ENCODE peak calls at places on chromosomes 12 and 14, in ten cellular contexts. H is T-helper 17 cell, F is left cardiac atrium, D is SK-N-DZ, S is ureter, M is T-helper 9 cell, R is NCI-H2081, C is astrocyte of the spinal cord, Q is activated T-helper 1 cell treated with Interleukin-2 at 50 U/mL for 16 hours, X is epithelial cell of esophagus. J is an unnamed sample.

GRCh38 chr12:91574391-91574790 is 391.8 kb upstream of the DCN start:
- DNase-seq in H (no peak), F (no peak), D (no peak), S (no peak), M (no peak), R (no peak), C (peak), Q (no peak), X (no peak), J (no peak)

GRCh38 chr14:71411766-71412165 is 504.5 kb downstream of the PCNX1 start:
- DNase-seq in H (no peak), F (no peak), D (no peak), S (no peak), M (no peak), R (no peak), C (no peak), Q (no peak), X (no peak), J (no peak)

GRCh38 chr14:64705406-64706118 is 1.3 kb downstream of the PLEKHG3 start:
- DNase-seq in H (no peak), F (no peak), D (no peak), S (no peak), M (peak), R (peak), C (no peak), Q (no peak), X (no peak), J (no peak)

GRCh38 chr12:110893956-110894355 is 26.4 kb downstream of the MYL2 start:
- DNase-seq in H (no peak), F (no peak), D (no peak), S (no peak), M (no peak), R (no peak), C (no peak), Q (no peak), X (no peak), J (no peak)

GRCh38 chr12:26748741-26749431 is 84.1 kb downstream of the ITPR2 start:
- DNase-seq in H (no peak), F (no peak), D (no peak), S (no peak), M (no peak), R (no peak), C (peak), Q (no peak), X (peak), J (no peak)

GRCh38 chr12:71438670-71439361 is 782 bp upstream of the LGR5 start:
- DNase-seq in H (no peak), F (no peak), D (peak), S (no peak), M (no peak), R (no peak), C (peak), Q (no peak), X (peak), J (no peak)

GRCh38 chr12:110249105-110249504 is 31.9 kb upstream of the ATP2A2 start:
- DNase-seq in H (no peak), F (no peak), D (no peak), S (no peak), M (no peak), R (no peak), C (peak), Q (no peak), X (no peak), J (no peak)

GRCh38 chr14:51490205-51490604 is 161.5 kb upstream of the FRMD6 start:
- DNase-seq in H (no peak), F (no peak), D (no peak), S (no peak), M (no peak), R (no peak), C (peak), Q (no peak), X (peak), J (no peak)

GRCh38 chr14:76919811-76920571 is 93.8 kb downstream of the LRRC74A start:
- DNase-seq in H (no peak), F (peak), D (peak), S (no peak), M (no peak), R (peak), C (peak), Q (no peak), X (peak), J (no peak)

GRCh38 chr12:61490732-61491498 is 769.3 kb upstream of the USP15 start:
- DNase-seq in H (no peak), F (no peak), D (no peak), S (no peak), M (no peak), R (no peak), C (peak), Q (no peak), X (peak), J (no peak)

GRCh38 chr14:67514650-67515385 is 18.3 kb upstream of the PLEKHH1 start:
- DNase-seq in H (peak), F (peak), D (no peak), S (peak), M (peak), R (peak), C (peak), Q (peak), X (peak), J (peak)

GRCh38 chr12:47068539-47068938 is 10.9 kb upstream of the PCED1B start:
- DNase-seq in H (no peak), F (no peak), D (no peak), S (no peak), M (no peak), R (no peak), C (peak), Q (no peak), X (no peak), J (no peak)

GRCh38 chr12:126648074-126648473 is 1582.8 kb downstream of the AACS start:
- DNase-seq in H (no peak), F (no peak), D (no peak), S (no peak), M (no peak), R (no peak), C (no peak), Q (no peak), X (no peak), J (no peak)